ENCODE peak calls at places on chromosomes 1 and 21, in nine cellular contexts. F is frontal cortex, W is B cell, C is WTC11, T is T-helper 2 cell, O is NCI-H2029, J is OCI-M1, E is EL, P is RPMI7951. D is an unnamed sample.

GRCh38 chr1:38013027-38013588 is 574 bp downstream of the UTP11 start:
- DNase-seq in F (no peak), W (no peak), C (no peak), T (no peak), O (peak), J (no peak), E (peak), P (peak), D (peak)

GRCh38 chr1:20185834-20186782 is at the start of the genes PLA2G2C and UBXN10:
- DNase-seq in F (no peak), W (peak), C (peak), T (no peak), O (no peak), J (peak), E (no peak), P (no peak), D (peak)

GRCh38 chr1:91696321-91696720 is 189.6 kb downstream of the TGFBR3 start:
- DNase-seq in F (no peak), W (no peak), C (no peak), T (no peak), O (no peak), J (no peak), E (no peak), P (no peak), D (no peak)

GRCh38 chr1:153509036-153509435 is 26.8 kb downstream of the S100A6 start:
- DNase-seq in F (no peak), W (no peak), C (no peak), T (no peak), O (no peak), J (no peak), E (no peak), P (no peak), D (no peak)

GRCh38 chr1:162381383-162381782 is at the start of gene C1orf226:
- DNase-seq in F (no peak), W (no peak), C (no peak), T (no peak), O (no peak), J (no peak), E (no peak), P (no peak), D (no peak)

GRCh38 chr21:35436899-35437298 is 387.8 kb upstream of the RUNX1 start:
- DNase-seq in F (no peak), W (no peak), C (no peak), T (no peak), O (no peak), J (peak), E (no peak), P (no peak), D (no peak)

GRCh38 chr1:210684466-210685294 is 356.0 kb downstream of the HHAT start:
- DNase-seq in F (no peak), W (no peak), C (no peak), T (no peak), O (no peak), J (no peak), E (no peak), P (no peak), D (no peak)

GRCh38 chr1:51316113-51316763 is 14.1 kb downstream of the TTC39A start:
- DNase-seq in F (no peak), W (no peak), C (no peak), T (no peak), O (peak), J (no peak), E (no peak), P (no peak), D (no peak)

GRCh38 chr1:29657816-29658215 is 421.5 kb downstream of the PTPRU start:
- DNase-seq in F (no peak), W (no peak), C (no peak), T (no peak), O (no peak), J (no peak), E (no peak), P (no peak), D (no peak)

D was measured in myocyte.